ENCODE peak calls at places on chromosomes 13 and 19, in five cellular contexts. C is fibroblast of pulmonary artery; M is substantia nigra; Y is activated naive CD4-positive, alpha-beta T cell; J is HS-5. W is an unnamed sample.

GRCh38 chr19:5048091-5048726 is 79.3 kb downstream of the KDM4B start:
- DNase-seq in C (peak), M (peak), Y (peak), J (no peak), W (no peak)

GRCh38 chr19:10699650-10700335 is 1.4 kb upstream of the QTRT1 start:
- DNase-seq in C (peak), M (no peak), Y (peak), J (peak), W (no peak)

GRCh38 chr19:6216236-6216995 is 63.4 kb downstream of the MLLT1 start:
- DNase-seq in C (no peak), M (no peak), Y (no peak), J (no peak), W (no peak)

GRCh38 chr13:105346141-105346766 is 1189.2 kb downstream of the EFNB2 start:
- DNase-seq in C (peak), M (no peak), Y (no peak), J (peak), W (peak)

GRCh38 chr13:36357231-36357630 is 11.0 kb upstream of the SPART start:
- DNase-seq in C (no peak), M (no peak), Y (no peak), J (no peak), W (no peak)

GRCh38 chr13:45807520-45808099 is 43.9 kb downstream of the SIAH3 start:
- DNase-seq in C (peak), M (peak), Y (no peak), J (peak), W (peak)

GRCh38 chr19:277581-278165 is 13.5 kb downstream of the PLPP2 start:
- DNase-seq in C (peak), M (no peak), Y (no peak), J (no peak), W (no peak)

GRCh38 chr13:111658150-111659100 is 338.0 kb downstream of the TEX29 start:
- DNase-seq in C (no peak), M (no peak), Y (no peak), J (no peak), W (no peak)

GRCh38 chr13:76677047-76677446 is 209.2 kb downstream of the KCTD12 start:
- DNase-seq in C (peak), M (peak), Y (no peak), J (no peak), W (no peak)

GRCh38 chr19:54114340-54114826 is 1.1 kb downstream of the TFPT start:
- DNase-seq in C (peak), M (no peak), Y (peak), J (no peak), W (no peak)

GRCh38 chr19:38949580-38950367 is 19.0 kb downstream of the MRPS12 start:
- DNase-seq in C (peak), M (peak), Y (peak), J (no peak), W (no peak)

GRCh38 chr13:61414686-61415664 is 674 bp downstream of the PCDH20 start:
- DNase-seq in C (peak), M (no peak), Y (no peak), J (no peak), W (peak)

GRCh38 chr13:55816976-55817601 is 1323.6 kb upstream of the PRR20A start:
- DNase-seq in C (no peak), M (no peak), Y (no peak), J (no peak), W (no peak)

GRCh38 chr13:21371011-21371410 is 88.1 kb downstream of the ZDHHC20 start:
- DNase-seq in C (peak), M (no peak), Y (no peak), J (no peak), W (no peak)

W was measured in epithelial cell of proximal tubule.